ENCODE peak calls at places on chromosomes 7 and 10, in ten cellular contexts. W, Z, J, E, F, H, Q, O, P and U are unnamed samples.

GRCh38 chr10:73762915-73763314 is 18.7 kb downstream of the SEC24C start:
- DNase-seq in F (no peak), J (no peak), E (no peak), Q (no peak), P (no peak), Z (no peak), O (no peak), H (no peak), W (no peak), U (no peak)

GRCh38 chr7:105521027-105521730 is 892 bp downstream of the PUS7 start:
- DNase-seq in F (peak), Q (no peak), E (peak), O (peak), H (peak), Z (peak), W (peak), P (peak), J (peak), U (peak)

GRCh38 chr7:561631-562393 is 42.2 kb upstream of the PDGFA start:
- DNase-seq in H (no peak), P (no peak), J (no peak), Q (no peak), O (no peak), F (no peak), E (peak), W (no peak), Z (no peak), U (no peak)

GRCh38 chr7:19061331-19061730 is 56.1 kb downstream of the TWIST1 start:
- DNase-seq in P (no peak), E (no peak), O (no peak), J (no peak), Z (no peak), H (no peak), W (no peak), F (no peak), Q (no peak), U (no peak)

GRCh38 chr10:19832624-19833507 is 16.6 kb downstream of the PLXDC2 start:
- DNase-seq in W (no peak), P (no peak), E (no peak), Q (peak), J (no peak), F (no peak), O (no peak), H (no peak), Z (peak), U (no peak)

GRCh38 chr7:90705391-90706066 is 109.4 kb downstream of the CDK14 start:
- DNase-seq in Z (peak), W (no peak), F (no peak), E (no peak), Q (no peak), H (no peak), J (no peak), O (no peak), P (no peak), U (no peak)

GRCh38 chr10:1268856-1269255 is 212.7 kb downstream of the WDR37 start:
- DNase-seq in J (no peak), E (no peak), P (no peak), H (no peak), F (no peak), W (no peak), Q (no peak), O (no peak), Z (no peak), U (no peak)

GRCh38 chr7:4168556-4168955 is 513.5 kb upstream of the FOXK1 start:
- DNase-seq in J (no peak), Z (peak), Q (no peak), H (no peak), W (no peak), P (no peak), F (no peak), O (no peak), E (no peak), U (no peak)

GRCh38 chr7:135855836-135856235 is 107.2 kb upstream of the FAM180A start:
- DNase-seq in H (no peak), J (no peak), Q (no peak), P (no peak), W (no peak), O (peak), E (no peak), F (peak), Z (no peak), U (no peak)

GRCh38 chr10:111999205-111999914 is 184.2 kb downstream of the GPAM start:
- DNase-seq in P (no peak), H (no peak), Z (no peak), F (no peak), Q (no peak), J (no peak), W (no peak), O (no peak), E (no peak), U (no peak)

GRCh38 chr10:43160919-43161251 is 22.6 kb downstream of the CSGALNACT2 start:
- DNase-seq in F (no peak), W (no peak), P (no peak), Z (no peak), O (no peak), J (no peak), E (no peak), Q (no peak), H (no peak), U (no peak)

GRCh38 chr10:49831352-49832040 is 69.4 kb upstream of the OGDHL start:
- DNase-seq in F (peak), W (no peak), Q (no peak), O (no peak), P (no peak), E (no peak), Z (no peak), H (no peak), J (no peak), U (peak)

GRCh38 chr7:111869266-111869665 is 307.0 kb upstream of the IMMP2L start:
- DNase-seq in F (no peak), Z (peak), Q (no peak), W (no peak), O (no peak), E (no peak), P (no peak), J (no peak), H (no peak), U (no peak)

GRCh38 chr7:122674502-122674901 is 24.4 kb downstream of the RNF133 start:
- DNase-seq in Q (no peak), Z (no peak), W (no peak), F (peak), E (peak), O (no peak), H (no peak), P (no peak), J (no peak), U (no peak)

GRCh38 chr7:103887050-103887449 is 102.4 kb downstream of the RELN start:
- DNase-seq in F (no peak), Q (no peak), H (no peak), P (no peak), J (no peak), W (no peak), E (no peak), O (no peak), Z (no peak), U (no peak)

GRCh38 chr7:103888603-103889153 is 100.8 kb downstream of the RELN start:
- DNase-seq in J (no peak), E (no peak), Z (peak), H (no peak), W (no peak), O (no peak), F (no peak), P (no peak), Q (no peak), U (no peak)

GRCh38 chr7:103889451-103889850 is 100.0 kb downstream of the RELN start:
- DNase-seq in P (no peak), W (no peak), O (no peak), E (no peak), F (no peak), Q (no peak), Z (no peak), J (no peak), H (no peak), U (no peak)

GRCh38 chr7:103887853-103888602 is 101.4 kb downstream of the RELN start:
- DNase-seq in Z (no peak), W (no peak), Q (no peak), H (no peak), F (no peak), P (no peak), J (no peak), O (no peak), E (no peak), U (no peak)
- TF ChIP-seq CTCF in Z (no peak), W (no peak), Q (no peak), H (no peak), F (no peak), P (no peak), J (no peak), O (no peak), E (no peak), U (no peak)

GRCh38 chr10:71769279-71769823 is 4.0 kb downstream of the VSIR start:
- DNase-seq in O (no peak), J (no peak), Q (no peak), W (no peak), F (peak), E (no peak), P (no peak), Z (no peak), H (no peak), U (no peak)

GRCh38 chr10:71770255-71770654 is 3.1 kb downstream of the VSIR start:
- DNase-seq in F (no peak), E (no peak), W (no peak), H (no peak), O (no peak), Z (no peak), P (no peak), Q (no peak), J (no peak), U (peak)

GRCh38 chr10:71771821-71772617 is 1.3 kb downstream of the VSIR start:
- DNase-seq in Q (peak), H (peak), Z (no peak), J (peak), E (peak), P (no peak), O (no peak), F (peak), W (peak), U (peak)

GRCh38 chr10:71771204-71771603 is 2.1 kb downstream of the VSIR start:
- DNase-seq in O (no peak), Z (no peak), E (peak), F (no peak), J (no peak), P (no peak), W (peak), Q (no peak), H (no peak), U (no peak)

DNA sequence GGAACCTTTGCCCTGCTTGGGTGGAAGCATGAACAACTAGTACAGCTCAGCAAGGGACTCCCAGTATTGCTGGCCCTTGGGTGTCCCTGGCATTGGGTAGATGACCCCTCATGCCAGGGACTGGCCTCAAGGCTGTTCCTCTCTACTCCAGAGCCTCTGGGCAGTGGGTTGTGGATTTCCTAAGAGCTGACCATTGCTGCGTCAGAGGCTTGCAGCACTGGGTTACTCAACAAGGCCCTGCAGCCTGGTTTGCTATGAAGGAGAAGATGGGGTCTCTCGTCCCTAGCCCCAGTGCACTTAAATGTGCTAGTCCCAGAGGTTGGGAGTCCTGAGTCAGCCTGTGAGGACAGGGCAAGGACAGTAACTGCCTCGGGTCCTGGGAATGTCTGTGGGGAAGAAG is 2.5 kb downstream of the VSIR start:
- DNase-seq in W (no peak), F (no peak), P (no peak), J (no peak), O (no peak), H (no peak), Z (no peak), E (peak), Q (no peak), U (no peak)
- H3K27ac ChIP-seq in W (peak), F (no peak), P (no peak), J (peak), O (no peak), H (peak), Z (no peak), E (peak), Q (peak), U (peak)

GRCh38 chr7:132205515-132205914 is 370.8 kb downstream of the PLXNA4 start:
- DNase-seq in O (no peak), J (no peak), F (no peak), P (no peak), H (no peak), E (no peak), Z (no peak), W (no peak), Q (no peak), U (no peak)

GRCh38 chr7:132203021-132203420 is 373.2 kb downstream of the PLXNA4 start:
- DNase-seq in J (no peak), F (no peak), P (no peak), O (no peak), Q (no peak), W (no peak), H (no peak), Z (no peak), E (no peak), U (no peak)

GRCh38 chr7:132199626-132200025 is 376.6 kb downstream of the PLXNA4 start:
- DNase-seq in Q (no peak), O (no peak), Z (no peak), J (no peak), H (no peak), P (no peak), W (no peak), E (no peak), F (no peak), U (no peak)

GRCh38 chr7:132200141-132200540 is 376.1 kb downstream of the PLXNA4 start:
- DNase-seq in F (no peak), O (no peak), Q (no peak), H (no peak), J (no peak), W (no peak), P (no peak), E (no peak), Z (no peak), U (no peak)

GRCh38 chr7:132202541-132202940 is 373.7 kb downstream of the PLXNA4 start:
- DNase-seq in W (no peak), H (no peak), O (no peak), P (no peak), Q (no peak), E (no peak), Z (no peak), F (no peak), J (no peak), U (no peak)
- H3K4me3 ChIP-seq in W (no peak), H (no peak), O (no peak), P (no peak), Q (no peak), E (no peak), Z (no peak), F (no peak), J (no peak), U (no peak)

DNA sequence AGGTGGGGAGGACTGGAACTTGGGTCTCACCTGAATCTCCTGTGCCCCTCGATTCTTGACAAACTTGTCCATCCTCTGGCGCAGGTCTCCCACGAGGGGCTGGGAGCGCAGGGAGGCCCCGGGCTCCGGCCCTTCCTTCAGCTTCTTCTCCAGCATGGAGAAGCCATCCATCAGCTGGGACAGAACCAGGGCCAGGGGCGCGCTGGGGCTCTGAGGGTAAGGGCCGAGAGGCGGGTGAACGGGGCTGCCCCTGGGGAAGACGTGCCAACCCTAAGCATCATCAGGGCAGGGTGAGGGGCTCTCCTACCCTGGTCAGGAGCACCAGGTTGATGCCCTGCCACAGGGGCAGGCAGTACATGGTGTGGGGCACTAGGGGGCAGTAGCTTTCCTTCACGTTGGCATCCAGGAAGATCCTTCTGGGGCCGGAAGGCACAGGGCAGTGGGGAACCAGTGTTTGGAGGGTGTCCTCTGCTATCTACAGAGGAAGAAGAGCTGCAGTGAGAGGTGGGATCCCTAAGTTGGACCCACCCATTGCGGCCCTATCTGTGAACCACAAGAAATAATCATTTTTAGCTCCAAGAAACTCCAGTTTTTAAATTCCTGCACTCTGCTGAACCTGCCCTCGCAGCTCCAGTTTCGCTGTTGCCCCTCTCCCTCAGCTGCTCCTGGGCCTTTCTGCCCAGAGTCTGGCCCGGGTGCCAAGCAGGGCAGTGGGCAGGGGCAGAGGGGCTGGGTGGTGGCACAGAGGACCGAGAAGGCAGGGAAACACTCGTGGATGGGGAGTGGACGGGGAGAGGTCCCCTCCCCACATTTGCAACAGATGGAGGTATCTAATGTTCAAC is 10.8 kb upstream of the PYROXD2 start:
- DNase-seq in P (no peak), W (no peak), O (peak), E (peak), Z (peak), H (peak), Q (no peak), J (peak), F (peak), U (no peak)
- TF ChIP-seq CTCF in P (peak), W (peak), O (peak), E (peak), Z (peak), H (peak), Q (peak), J (peak), F (peak), U (peak)

DNA sequence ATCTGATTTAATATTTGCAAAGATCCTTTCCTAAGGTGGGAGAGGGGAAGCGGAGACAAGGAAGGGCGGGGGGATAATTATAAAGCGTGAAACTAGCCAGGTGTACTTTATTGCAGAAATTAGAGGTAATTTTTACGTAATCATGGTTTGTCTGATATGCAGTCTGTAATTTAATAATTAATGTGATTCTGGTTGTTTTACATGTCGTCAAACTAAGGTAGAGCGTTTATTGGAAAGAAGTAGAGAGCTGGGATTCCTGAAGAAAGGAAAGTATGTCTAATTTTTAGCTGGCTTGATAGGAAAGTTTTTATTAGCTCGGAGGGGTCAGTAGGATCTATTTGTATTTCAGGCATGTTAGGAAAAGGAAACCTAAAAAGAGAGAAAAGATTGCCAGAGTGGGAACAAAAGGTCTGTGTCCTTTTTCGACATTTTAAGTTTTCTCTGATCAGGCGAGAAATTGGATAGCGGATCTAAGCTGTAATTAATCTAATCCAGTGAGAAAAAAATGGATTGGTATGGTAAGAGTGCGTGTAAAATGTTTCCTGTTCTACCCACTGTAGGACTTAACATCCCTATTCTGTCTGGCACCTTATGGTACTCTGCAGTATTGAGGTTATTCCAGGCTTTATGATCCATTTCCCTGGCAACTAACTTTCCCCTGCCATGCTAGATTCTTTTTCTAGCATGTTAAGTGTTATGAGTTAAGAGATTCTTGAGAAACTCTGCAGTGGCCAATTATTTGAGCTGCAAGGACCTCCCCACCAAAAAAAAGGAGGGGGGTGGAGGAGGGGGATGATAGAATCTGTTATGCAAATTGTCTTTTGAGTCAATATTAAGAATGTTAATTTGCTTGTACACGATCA is 1.4 kb downstream of the CELF2 start:
- DNase-seq in H (no peak), Z (no peak), Q (no peak), P (no peak), E (no peak), O (no peak), F (peak), J (no peak), W (no peak), U (no peak)
- H3K27ac ChIP-seq in H (no peak), Z (peak), Q (peak), P (no peak), E (no peak), O (no peak), F (peak), J (no peak), W (peak), U (peak)

GRCh38 chr10:57468886-57469432 is 798.7 kb downstream of the IPMK start:
- DNase-seq in Z (no peak), H (no peak), E (no peak), P (no peak), W (no peak), J (no peak), Q (no peak), O (no peak), F (no peak), U (no peak)

GRCh38 chr10:57460540-57460939 is 807.2 kb downstream of the IPMK start:
- DNase-seq in E (no peak), Z (no peak), Q (no peak), H (no peak), J (no peak), O (no peak), P (no peak), F (no peak), W (no peak), U (no peak)

GRCh38 chr10:57465155-57465554 is 802.5 kb downstream of the IPMK start:
- DNase-seq in W (no peak), F (no peak), Q (no peak), E (no peak), H (no peak), J (no peak), O (no peak), P (no peak), Z (no peak), U (no peak)
- H3K4me3 ChIP-seq in W (no peak), F (no peak), Q (no peak), E (no peak), H (no peak), J (no peak), O (no peak), P (no peak), Z (no peak), U (no peak)

GRCh38 chr10:119030421-119031250 is 1.1 kb downstream of the NANOS1 start:
- DNase-seq in P (no peak), Q (no peak), O (peak), E (peak), F (peak), W (peak), Z (peak), H (no peak), J (peak), U (no peak)

GRCh38 chr10:119031496-119032059 is 2.1 kb downstream of the NANOS1 start:
- DNase-seq in O (no peak), F (no peak), W (no peak), J (no peak), Z (no peak), E (no peak), H (no peak), P (no peak), Q (no peak), U (no peak)

GRCh38 chr10:119026301-119027110 is 3.0 kb upstream of the NANOS1 start:
- DNase-seq in W (no peak), O (no peak), P (no peak), H (no peak), Z (no peak), F (peak), Q (no peak), E (no peak), J (no peak), U (no peak)

GRCh38 chr10:119029613-119030420 is at the start of gene NANOS1:
- DNase-seq in E (no peak), P (no peak), W (no peak), F (peak), J (no peak), H (peak), O (no peak), Z (peak), Q (no peak), U (no peak)

DNA sequence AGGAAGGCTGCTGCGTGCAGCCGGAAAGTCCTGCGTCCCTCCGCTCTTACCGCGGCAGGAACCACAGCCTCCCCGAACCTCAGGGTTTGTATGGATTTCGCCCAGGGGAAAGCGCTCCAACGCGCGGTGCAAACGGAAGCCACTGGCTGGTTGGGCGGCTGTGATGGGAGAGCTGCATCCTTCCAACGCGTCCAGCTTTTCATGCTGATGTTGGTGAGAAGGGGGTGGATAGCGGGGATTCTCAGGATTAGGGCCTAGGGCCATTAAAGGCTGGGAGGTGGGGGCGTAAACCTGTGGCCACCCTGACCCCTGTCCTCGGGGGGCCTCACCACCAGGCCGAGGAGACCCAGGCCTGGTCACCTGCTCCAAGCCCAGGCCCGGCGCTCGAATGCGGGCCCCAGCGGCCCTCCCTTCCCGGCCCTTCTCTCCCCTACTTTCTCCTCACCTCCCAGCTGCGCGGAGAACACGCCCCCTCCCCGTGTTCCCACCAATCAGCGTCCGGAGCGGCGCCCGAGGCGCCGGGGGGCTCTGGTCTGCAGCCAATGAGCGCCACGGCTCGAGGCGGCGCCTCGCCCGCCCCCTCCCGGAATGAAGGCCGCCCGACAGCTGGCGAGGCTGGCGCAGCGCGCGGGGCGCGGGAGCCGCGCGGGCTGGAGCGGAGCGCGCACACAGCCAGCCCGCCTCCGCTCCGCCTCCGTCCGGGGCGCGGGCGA is 458 bp upstream of the NANOS1 start:
- DNase-seq in Q (peak), F (peak), W (peak), P (peak), E (peak), H (peak), J (peak), Z (peak), O (peak), U (peak)
- TF ChIP-seq CTCF in Q (no peak), F (peak), W (peak), P (no peak), E (no peak), H (no peak), J (no peak), Z (no peak), O (no peak), U (peak)